ENCODE peak calls at places on chromosomes 7 and 10, in eight cellular contexts. One of them, this sample, is unnamed. For H3K27me3, the result is how much of the 10 kb centered on the place peaks cover.

GRCh38 chr7:36597099-36597773 is 127.1 kb downstream of the AOAH start:
- DNase-seq in astrocyte: no peak
- DNase-seq in psoas muscle: no peak
- DNase-seq in AG04450: no peak
- DNase-seq in lung: no peak
- DNase-seq in IMR-90: no peak
- DNase-seq in H7: no peak
- DNase-seq in ascending aorta: no peak
- DNase-seq in this sample: peak

GRCh38 chr10:44935201-44935960 is 24.2 kb upstream of the RASSF4 start:
- DNase-seq in H7: no peak
- DNase-seq in AG04450: peak
- DNase-seq in psoas muscle: peak
- DNase-seq in IMR-90: peak
- DNase-seq in ascending aorta: no peak
- DNase-seq in lung: no peak
- DNase-seq in astrocyte: peak
- DNase-seq in this sample: peak

GRCh38 chr7:100483101-100483727 is 513 bp upstream of the NYAP1 start:
- DNase-seq in ascending aorta: no peak
- DNase-seq in psoas muscle: peak
- DNase-seq in lung: no peak
- DNase-seq in H7: peak
- DNase-seq in astrocyte: no peak
- DNase-seq in AG04450: no peak
- DNase-seq in IMR-90: peak
- DNase-seq in this sample: no peak

GRCh38 chr7:106793015-106793651 is 71.9 kb upstream of the PIK3CG start:
- DNase-seq in IMR-90: peak
- DNase-seq in AG04450: no peak
- DNase-seq in H7: peak
- DNase-seq in psoas muscle: no peak
- DNase-seq in ascending aorta: no peak
- DNase-seq in astrocyte: no peak
- DNase-seq in lung: no peak
- DNase-seq in this sample: peak

GRCh38 chr7:158648787-158649186 is 55.8 kb downstream of the NCAPG2 start:
- DNase-seq in astrocyte: peak
- DNase-seq in psoas muscle: no peak
- DNase-seq in AG04450: no peak
- DNase-seq in lung: no peak
- DNase-seq in IMR-90: no peak
- DNase-seq in ascending aorta: no peak
- DNase-seq in H7: no peak
- DNase-seq in this sample: no peak

GRCh38 chr10:118911361-118911760 is 118.2 kb upstream of the NANOS1 start:
- DNase-seq in astrocyte: peak
- DNase-seq in ascending aorta: no peak
- DNase-seq in H7: no peak
- DNase-seq in lung: no peak
- DNase-seq in psoas muscle: no peak
- DNase-seq in IMR-90: peak
- DNase-seq in AG04450: no peak
- DNase-seq in this sample: peak

GRCh38 chr7:99272476-99273045 is at the start of gene MYH16:
- DNase-seq in H7: no peak
- DNase-seq in IMR-90: peak
- DNase-seq in AG04450: no peak
- DNase-seq in astrocyte: peak
- DNase-seq in psoas muscle: no peak
- DNase-seq in ascending aorta: no peak
- DNase-seq in lung: no peak
- DNase-seq in this sample: peak

GRCh38 chr7:2522780-2523433 is 3.3 kb downstream of the LFNG start:
- DNase-seq in psoas muscle: no peak
- DNase-seq in H7: peak
- DNase-seq in astrocyte: peak
- DNase-seq in ascending aorta: no peak
- DNase-seq in lung: no peak
- DNase-seq in IMR-90: no peak
- DNase-seq in AG04450: no peak
- DNase-seq in this sample: peak

GRCh38 chr7:98647326-98647725 is 30.2 kb downstream of the NPTX2 start:
- DNase-seq in astrocyte: no peak
- DNase-seq in H7: no peak
- DNase-seq in lung: no peak
- DNase-seq in AG04450: no peak
- DNase-seq in IMR-90: no peak
- DNase-seq in psoas muscle: no peak
- DNase-seq in ascending aorta: no peak
- DNase-seq in this sample: no peak

GRCh38 chr7:129494041-129494440 is 8.3 kb upstream of the SMKR1 start:
- DNase-seq in ascending aorta: no peak
- DNase-seq in AG04450: peak
- DNase-seq in psoas muscle: no peak
- DNase-seq in lung: no peak
- DNase-seq in H7: no peak
- DNase-seq in IMR-90: peak
- DNase-seq in astrocyte: peak
- DNase-seq in this sample: peak

GRCh38 chr7:157774495-157774894 is 437.7 kb downstream of the DNAJB6 start:
- DNase-seq in H7: no peak
- DNase-seq in IMR-90: no peak
- DNase-seq in psoas muscle: no peak
- DNase-seq in lung: no peak
- DNase-seq in AG04450: no peak
- DNase-seq in ascending aorta: no peak
- DNase-seq in astrocyte: no peak
- DNase-seq in this sample: no peak

GRCh38 chr7:132764762-132765161 is 188.5 kb upstream of the PLXNA4 start:
- DNase-seq in lung: no peak
- DNase-seq in H7: no peak
- DNase-seq in IMR-90: no peak
- DNase-seq in ascending aorta: no peak
- DNase-seq in AG04450: no peak
- DNase-seq in psoas muscle: no peak
- DNase-seq in astrocyte: no peak
- DNase-seq in this sample: no peak

GRCh38 chr7:76233538-76234281 is 32.0 kb downstream of the SRRM3 start:
- DNase-seq in psoas muscle: no peak
- DNase-seq in astrocyte: no peak
- DNase-seq in IMR-90: no peak
- DNase-seq in lung: no peak
- DNase-seq in AG04450: no peak
- DNase-seq in ascending aorta: no peak
- DNase-seq in H7: peak
- DNase-seq in this sample: no peak

GRCh38 chr10:61451357-61451756 is 1.8 kb downstream of the TMEM26 start:
- DNase-seq in IMR-90: no peak
- DNase-seq in ascending aorta: no peak
- DNase-seq in lung: no peak
- DNase-seq in H7: no peak
- DNase-seq in astrocyte: no peak
- DNase-seq in AG04450: no peak
- DNase-seq in psoas muscle: no peak
- DNase-seq in this sample: no peak

GRCh38 chr10:61454541-61454940 is 1.4 kb upstream of the TMEM26 start:
- DNase-seq in ascending aorta: no peak
- DNase-seq in AG04450: no peak
- DNase-seq in H7: no peak
- DNase-seq in lung: no peak
- DNase-seq in IMR-90: no peak
- DNase-seq in psoas muscle: no peak
- DNase-seq in astrocyte: no peak
- DNase-seq in this sample: no peak

GRCh38 chr10:61456095-61456789 is 3.1 kb upstream of the TMEM26 start:
- DNase-seq in ascending aorta: no peak
- DNase-seq in AG04450: no peak
- DNase-seq in IMR-90: peak
- DNase-seq in psoas muscle: no peak
- DNase-seq in astrocyte: peak
- DNase-seq in lung: no peak
- DNase-seq in H7: no peak
- DNase-seq in this sample: no peak

GRCh38 chr10:61452229-61452651 is 941 bp downstream of the TMEM26 start:
- DNase-seq in ascending aorta: no peak
- DNase-seq in psoas muscle: peak
- DNase-seq in IMR-90: no peak
- DNase-seq in H7: peak
- DNase-seq in AG04450: no peak
- DNase-seq in lung: no peak
- DNase-seq in astrocyte: peak
- DNase-seq in this sample: no peak

GRCh38 chr10:61452655-61453641 is at the start of gene TMEM26:
- DNase-seq in IMR-90: peak
- DNase-seq in ascending aorta: no peak
- DNase-seq in astrocyte: peak
- DNase-seq in lung: no peak
- DNase-seq in AG04450: no peak
- DNase-seq in H7: peak
- DNase-seq in psoas muscle: peak
- DNase-seq in this sample: no peak
- H3K4me3 ChIP-seq in IMR-90: peak
- H3K4me3 ChIP-seq in ascending aorta: peak
- H3K4me3 ChIP-seq in astrocyte: peak
- H3K4me3 ChIP-seq in lung: peak
- H3K4me3 ChIP-seq in AG04450: peak
- H3K4me3 ChIP-seq in H7: peak
- H3K4me3 ChIP-seq in psoas muscle: peak
- H3K4me3 ChIP-seq in this sample: peak

GRCh38 chr10:79150444-79150754 is 81.6 kb downstream of the ZMIZ1 start:
- DNase-seq in IMR-90: no peak
- DNase-seq in psoas muscle: no peak
- DNase-seq in ascending aorta: no peak
- DNase-seq in astrocyte: no peak
- DNase-seq in lung: no peak
- DNase-seq in H7: no peak
- DNase-seq in AG04450: no peak
- DNase-seq in this sample: no peak
- H3K27me3 ChIP-seq in IMR-90: under half
- H3K27me3 ChIP-seq in psoas muscle: under half
- H3K27me3 ChIP-seq in ascending aorta: under half
- H3K27me3 ChIP-seq in astrocyte: under half
- H3K27me3 ChIP-seq in lung: under half
- H3K27me3 ChIP-seq in H7: under half
- H3K27me3 ChIP-seq in AG04450: under half
- H3K27me3 ChIP-seq in this sample: under half

GRCh38 chr7:91835191-91836064 is 45.1 kb downstream of the MTERF1 start:
- DNase-seq in psoas muscle: no peak
- DNase-seq in IMR-90: no peak
- DNase-seq in lung: no peak
- DNase-seq in astrocyte: no peak
- DNase-seq in ascending aorta: no peak
- DNase-seq in AG04450: no peak
- DNase-seq in H7: no peak
- DNase-seq in this sample: peak

GRCh38 chr7:91838439-91838838 is 42.1 kb downstream of the MTERF1 start:
- DNase-seq in AG04450: no peak
- DNase-seq in psoas muscle: no peak
- DNase-seq in ascending aorta: no peak
- DNase-seq in lung: no peak
- DNase-seq in astrocyte: no peak
- DNase-seq in H7: no peak
- DNase-seq in IMR-90: no peak
- DNase-seq in this sample: no peak

GRCh38 chr7:91832493-91833045 is 47.9 kb downstream of the MTERF1 start:
- DNase-seq in H7: no peak
- DNase-seq in ascending aorta: no peak
- DNase-seq in lung: no peak
- DNase-seq in psoas muscle: no peak
- DNase-seq in AG04450: no peak
- DNase-seq in astrocyte: no peak
- DNase-seq in IMR-90: peak
- DNase-seq in this sample: no peak

GRCh38 chr7:91837397-91838070 is 43.0 kb downstream of the MTERF1 start:
- DNase-seq in H7: no peak
- DNase-seq in lung: no peak
- DNase-seq in AG04450: no peak
- DNase-seq in psoas muscle: no peak
- DNase-seq in IMR-90: no peak
- DNase-seq in ascending aorta: no peak
- DNase-seq in astrocyte: no peak
- DNase-seq in this sample: no peak

DNA sequence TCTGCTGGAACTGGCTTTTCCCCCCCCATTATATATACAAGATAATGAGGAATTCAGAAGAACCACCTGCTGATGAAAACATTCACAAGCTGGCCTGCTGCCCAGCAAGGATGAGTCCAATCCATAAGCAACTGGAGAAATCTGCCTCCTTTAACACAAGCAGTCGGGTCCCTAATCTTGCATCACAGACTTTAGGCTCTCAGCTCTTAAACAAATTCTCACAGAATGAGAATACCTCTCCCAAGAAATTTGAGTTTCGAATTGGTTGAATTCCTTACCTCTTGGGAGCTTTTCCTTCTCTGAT is 44.5 kb downstream of the MTERF1 start:
- DNase-seq in lung: no peak
- DNase-seq in psoas muscle: no peak
- DNase-seq in ascending aorta: no peak
- DNase-seq in astrocyte: peak
- DNase-seq in H7: no peak
- DNase-seq in AG04450: peak
- DNase-seq in IMR-90: peak
- DNase-seq in this sample: peak
- H3K4me3 ChIP-seq in lung: no peak
- H3K4me3 ChIP-seq in psoas muscle: no peak
- H3K4me3 ChIP-seq in ascending aorta: no peak
- H3K4me3 ChIP-seq in astrocyte: no peak
- H3K4me3 ChIP-seq in H7: no peak
- H3K4me3 ChIP-seq in AG04450: no peak
- H3K4me3 ChIP-seq in IMR-90: no peak
- H3K4me3 ChIP-seq in this sample: no peak

GRCh38 chr10:30028452-30029045 is 30.8 kb downstream of the JCAD start:
- DNase-seq in IMR-90: no peak
- DNase-seq in AG04450: no peak
- DNase-seq in astrocyte: no peak
- DNase-seq in H7: no peak
- DNase-seq in lung: no peak
- DNase-seq in psoas muscle: no peak
- DNase-seq in ascending aorta: no peak
- DNase-seq in this sample: no peak

GRCh38 chr10:30029164-30029889 is 30.1 kb downstream of the JCAD start:
- DNase-seq in H7: no peak
- DNase-seq in AG04450: no peak
- DNase-seq in ascending aorta: no peak
- DNase-seq in psoas muscle: no peak
- DNase-seq in lung: no peak
- DNase-seq in astrocyte: no peak
- DNase-seq in IMR-90: no peak
- DNase-seq in this sample: no peak

GRCh38 chr10:30026578-30026977 is 32.8 kb downstream of the JCAD start:
- DNase-seq in AG04450: no peak
- DNase-seq in psoas muscle: no peak
- DNase-seq in H7: no peak
- DNase-seq in ascending aorta: no peak
- DNase-seq in IMR-90: no peak
- DNase-seq in lung: no peak
- DNase-seq in astrocyte: no peak
- DNase-seq in this sample: no peak

GRCh38 chr10:30027057-30028005 is 32.1 kb downstream of the JCAD start:
- DNase-seq in IMR-90: no peak
- DNase-seq in H7: peak
- DNase-seq in ascending aorta: peak
- DNase-seq in lung: peak
- DNase-seq in AG04450: no peak
- DNase-seq in astrocyte: no peak
- DNase-seq in psoas muscle: peak
- DNase-seq in this sample: peak

GRCh38 chr10:30028006-30028441 is 31.4 kb downstream of the JCAD start:
- DNase-seq in IMR-90: no peak
- DNase-seq in AG04450: no peak
- DNase-seq in astrocyte: peak
- DNase-seq in H7: no peak
- DNase-seq in psoas muscle: no peak
- DNase-seq in lung: peak
- DNase-seq in ascending aorta: no peak
- DNase-seq in this sample: no peak
- H3K27me3 ChIP-seq in IMR-90: under half
- H3K27me3 ChIP-seq in AG04450: under half
- H3K27me3 ChIP-seq in astrocyte: under half
- H3K27me3 ChIP-seq in H7: under half
- H3K27me3 ChIP-seq in psoas muscle: under half
- H3K27me3 ChIP-seq in lung: under half
- H3K27me3 ChIP-seq in ascending aorta: under half
- H3K27me3 ChIP-seq in this sample: under half